ENCODE peak calls at places on chromosome 7, in ten cellular contexts. K, I, U, R, D, N, A, T, J and Z are unnamed samples.

GRCh38 chr7:142997590-142997989 is 29.3 kb downstream of the OR9A2 start:
- DNase-seq in K (no peak), I (no peak), U (no peak), R (no peak), D (no peak), N (no peak), A (no peak), T (no peak), J (no peak), Z (no peak)

GRCh38 chr7:130276796-130277762 is 10.4 kb downstream of the CPA2 start:
- DNase-seq in K (no peak), I (no peak), U (no peak), R (no peak), D (no peak), N (no peak), A (no peak), T (no peak), J (no peak), Z (peak)

GRCh38 chr7:130352335-130353074 is 7.9 kb downstream of the CPA5 start:
- DNase-seq in K (no peak), I (no peak), U (no peak), R (no peak), D (no peak), N (no peak), A (no peak), T (no peak), J (no peak), Z (no peak)

GRCh38 chr7:50838675-50839377 is 56.1 kb upstream of the GRB10 start:
- DNase-seq in K (no peak), I (no peak), U (no peak), R (no peak), D (no peak), N (no peak), A (no peak), T (no peak), J (no peak), Z (no peak)

GRCh38 chr7:138585283-138585993 is 115.7 kb downstream of the SVOPL start:
- DNase-seq in K (no peak), I (no peak), U (no peak), R (no peak), D (no peak), N (no peak), A (no peak), T (no peak), J (no peak), Z (no peak)

GRCh38 chr7:85191383-85191782 is 4.5 kb upstream of the SEMA3D start:
- DNase-seq in K (no peak), I (peak), U (no peak), R (no peak), D (no peak), N (no peak), A (no peak), T (no peak), J (no peak), Z (no peak)

GRCh38 chr7:148662646-148663045 is 36.1 kb upstream of the CUL1 start:
- DNase-seq in K (no peak), I (no peak), U (no peak), R (no peak), D (no peak), N (no peak), A (no peak), T (no peak), J (no peak), Z (no peak)

GRCh38 chr7:33882950-33883349 is 22.4 kb upstream of the BMPER start:
- DNase-seq in K (no peak), I (no peak), U (no peak), R (no peak), D (no peak), N (no peak), A (no peak), T (no peak), J (no peak), Z (no peak)

GRCh38 chr7:23191022-23191421 is 9.2 kb downstream of the NUP42 start:
- DNase-seq in K (no peak), I (no peak), U (no peak), R (no peak), D (no peak), N (no peak), A (no peak), T (no peak), J (no peak), Z (no peak)

GRCh38 chr7:47693161-47693740 is 111.3 kb upstream of the TNS3 start:
- DNase-seq in K (no peak), I (no peak), U (no peak), R (no peak), D (no peak), N (no peak), A (no peak), T (no peak), J (no peak), Z (no peak)

GRCh38 chr7:157540606-157541294 is 203.9 kb downstream of the DNAJB6 start:
- DNase-seq in K (no peak), I (no peak), U (no peak), R (no peak), D (no peak), N (no peak), A (no peak), T (no peak), J (no peak), Z (no peak)

GRCh38 chr7:149147072-149147729 is at the start of gene ZNF398:
- DNase-seq in K (peak), I (peak), U (peak), R (peak), D (peak), N (peak), A (peak), T (peak), J (peak), Z (no peak)

GRCh38 chr7:9091282-9091681 is 657.9 kb downstream of the NXPH1 start:
- DNase-seq in K (no peak), I (peak), U (no peak), R (no peak), D (no peak), N (no peak), A (no peak), T (no peak), J (no peak), Z (no peak)

GRCh38 chr7:35725280-35725680 is 30.3 kb upstream of the HERPUD2 start:
- DNase-seq in K (no peak), I (peak), U (no peak), R (no peak), D (peak), N (no peak), A (no peak), T (peak), J (no peak), Z (no peak)

GRCh38 chr7:77800158-77800557 is 1.6 kb downstream of the PHTF2 start:
- DNase-seq in K (no peak), I (no peak), U (no peak), R (no peak), D (no peak), N (no peak), A (no peak), T (no peak), J (no peak), Z (no peak)

GRCh38 chr7:30771859-30772429 is 727 bp downstream of the MINDY4 start:
- DNase-seq in K (no peak), I (peak), U (no peak), R (no peak), D (no peak), N (no peak), A (peak), T (no peak), J (no peak), Z (no peak)

GRCh38 chr7:50533849-50534248 is 31.4 kb downstream of the DDC start:
- DNase-seq in K (no peak), I (no peak), U (no peak), R (no peak), D (no peak), N (no peak), A (peak), T (no peak), J (no peak), Z (no peak)

GRCh38 chr7:70972693-70973092 is 159.3 kb upstream of the GALNT17 start:
- DNase-seq in K (no peak), I (no peak), U (no peak), R (no peak), D (no peak), N (no peak), A (no peak), T (no peak), J (no peak), Z (no peak)

GRCh38 chr7:47804767-47805545 is 143.3 kb downstream of the PKD1L1 start:
- DNase-seq in K (no peak), I (no peak), U (no peak), R (no peak), D (no peak), N (no peak), A (peak), T (no peak), J (no peak), Z (no peak)

GRCh38 chr7:151061241-151062110 is 2.1 kb downstream of the SLC4A2 start:
- DNase-seq in K (no peak), I (no peak), U (no peak), R (no peak), D (no peak), N (no peak), A (peak), T (no peak), J (no peak), Z (no peak)
- H3K27ac ChIP-seq in K (no peak), I (no peak), U (peak), R (no peak), D (no peak), N (no peak), A (no peak), T (no peak), J (peak), Z (peak)

GRCh38 chr7:222716-223041 is 30.3 kb downstream of the FAM20C start:
- DNase-seq in K (no peak), I (no peak), U (no peak), R (no peak), D (no peak), N (no peak), A (no peak), T (no peak), J (no peak), Z (no peak)

GRCh38 chr7:220151-220841 is 27.9 kb downstream of the FAM20C start:
- DNase-seq in K (no peak), I (no peak), U (no peak), R (no peak), D (no peak), N (no peak), A (peak), T (no peak), J (no peak), Z (no peak)

GRCh38 chr7:223861-224260 is 31.5 kb downstream of the FAM20C start:
- DNase-seq in K (no peak), I (no peak), U (no peak), R (no peak), D (no peak), N (no peak), A (no peak), T (no peak), J (no peak), Z (no peak)

GRCh38 chr7:221996-222715 is 29.8 kb downstream of the FAM20C start:
- DNase-seq in K (no peak), I (no peak), U (no peak), R (no peak), D (no peak), N (no peak), A (no peak), T (no peak), J (no peak), Z (no peak)

DNA sequence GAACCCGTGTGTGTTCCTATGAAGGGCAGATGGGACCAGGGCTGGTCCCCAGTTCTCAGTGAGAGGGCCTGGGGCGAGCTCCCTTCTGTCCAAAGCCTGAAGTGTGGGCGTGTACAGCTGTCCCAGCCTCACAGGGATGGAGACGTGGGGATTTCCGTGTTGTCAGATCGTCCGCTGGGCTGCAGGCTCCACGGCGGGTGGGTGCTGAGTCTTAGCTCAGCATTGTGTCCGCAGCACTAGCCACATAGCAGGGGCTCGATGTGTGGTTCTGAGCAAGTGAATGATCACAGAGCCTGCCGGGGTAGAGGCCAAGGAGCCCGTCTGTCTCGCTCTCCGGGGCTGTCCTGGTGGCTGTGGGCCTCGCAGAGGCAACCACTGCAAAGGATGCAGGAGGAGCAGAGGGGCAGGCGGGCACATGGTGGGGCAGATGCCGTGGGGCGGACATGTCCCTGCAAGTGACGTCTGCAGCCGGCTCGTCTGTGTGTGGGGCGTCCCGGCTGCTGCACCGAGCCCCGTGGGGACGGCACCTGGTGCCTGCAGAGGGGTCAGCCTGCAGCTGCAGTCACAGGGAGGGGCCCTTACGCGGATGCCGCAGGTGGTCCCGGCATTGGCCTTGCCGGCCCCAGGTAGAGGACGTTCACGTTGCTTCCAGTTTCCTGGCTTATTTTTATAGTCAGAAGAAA is 30.9 kb downstream of the FAM20C start:
- DNase-seq in K (no peak), I (no peak), U (no peak), R (no peak), D (no peak), N (no peak), A (no peak), T (no peak), J (no peak), Z (no peak)
- H3K27ac ChIP-seq in K (no peak), I (no peak), U (no peak), R (no peak), D (no peak), N (no peak), A (no peak), T (no peak), J (no peak), Z (no peak)

GRCh38 chr7:46682841-46683624 is 762.0 kb upstream of the IGFBP3 start:
- DNase-seq in K (no peak), I (no peak), U (no peak), R (no peak), D (no peak), N (no peak), A (no peak), T (no peak), J (no peak), Z (no peak)
- H3K27ac ChIP-seq in K (no peak), I (no peak), U (no peak), R (no peak), D (no peak), N (no peak), A (no peak), T (no peak), J (no peak), Z (no peak)

GRCh38 chr7:6166443-6166871 is 106.0 kb downstream of the CYTH3 start:
- DNase-seq in K (no peak), I (no peak), U (no peak), R (no peak), D (no peak), N (no peak), A (peak), T (no peak), J (no peak), Z (no peak)

GRCh38 chr7:6165521-6166325 is 106.7 kb downstream of the CYTH3 start:
- DNase-seq in K (no peak), I (no peak), U (no peak), R (no peak), D (no peak), N (no peak), A (no peak), T (no peak), J (no peak), Z (no peak)

GRCh38 chr7:6167004-6167551 is 105.3 kb downstream of the CYTH3 start:
- DNase-seq in K (no peak), I (no peak), U (no peak), R (no peak), D (no peak), N (no peak), A (no peak), T (no peak), J (no peak), Z (no peak)

GRCh38 chr7:6168469-6168868 is 104.0 kb downstream of the CYTH3 start:
- DNase-seq in K (no peak), I (no peak), U (no peak), R (no peak), D (no peak), N (no peak), A (no peak), T (no peak), J (no peak), Z (no peak)

DNA sequence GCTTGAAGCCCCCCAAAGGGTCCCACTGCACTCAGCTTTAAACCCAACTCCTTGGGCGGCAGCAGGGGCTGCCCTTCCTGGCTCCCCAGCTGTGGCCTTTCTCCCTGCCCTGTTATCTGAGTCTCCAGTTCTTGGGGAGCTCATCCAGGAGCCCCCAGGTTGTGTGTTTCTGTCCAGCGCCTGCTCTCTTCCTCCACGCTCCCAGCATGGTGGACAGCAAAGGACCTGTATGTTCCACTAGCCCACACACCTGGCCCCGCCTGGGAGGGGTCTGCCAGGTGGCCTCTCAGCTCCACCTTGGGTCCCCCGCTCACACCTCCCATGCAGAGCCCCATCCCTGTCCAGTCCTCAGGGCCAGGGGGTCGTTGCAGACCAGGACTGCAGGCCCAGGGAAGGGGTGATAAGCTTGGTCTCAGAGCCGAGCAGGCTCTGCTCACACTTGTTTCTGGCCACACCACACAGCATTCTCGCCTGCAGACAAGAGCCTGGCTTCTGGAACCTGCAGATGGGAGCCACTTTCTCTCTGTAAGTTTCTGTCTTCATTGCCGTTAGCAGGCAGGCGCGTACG is 104.8 kb downstream of the CYTH3 start:
- DNase-seq in K (no peak), I (no peak), U (no peak), R (no peak), D (no peak), N (no peak), A (no peak), T (no peak), J (no peak), Z (no peak)
- H3K27ac ChIP-seq in K (no peak), I (no peak), U (no peak), R (no peak), D (no peak), N (no peak), A (peak), T (no peak), J (no peak), Z (no peak)

GRCh38 chr7:158816995-158817394 is 12.3 kb downstream of the ESYT2 start:
- DNase-seq in K (no peak), I (no peak), U (peak), R (no peak), D (no peak), N (no peak), A (peak), T (no peak), J (no peak), Z (no peak)
- H3K27ac ChIP-seq in K (no peak), I (no peak), U (peak), R (no peak), D (peak), N (no peak), A (no peak), T (peak), J (no peak), Z (peak)